ENCODE peak calls at places on chromosomes 12 and 14, in ten cellular contexts. R is stimulated activated CD4-positive, alpha-beta T cell treated with anti-CD3 and anti-CD28 coated beads, Interleukin-4, amount 100 ng/mL, for 24 hours; J is DMS153; C is naive B cell; F is glutamatergic neuron; L is T-helper 1 cell; U is left lobe of liver; T is Calu3; B is SHP77 treated with DMSO at 0.1 percent for 48 hours; W is endothelial cell. E is an unnamed sample.

GRCh38 chr12:115421350-115421749 is 737.4 kb upstream of the TBX3 start:
- DNase-seq in L (no peak), C (no peak), R (no peak), T (no peak), U (no peak), W (no peak), F (no peak), J (no peak), B (no peak), E (no peak)

GRCh38 chr12:64618953-64619590 is 8.8 kb downstream of the RASSF3 start:
- DNase-seq in R (no peak), T (no peak), F (no peak), U (no peak), B (no peak), C (peak; percentile 77), W (no peak), L (no peak), J (no peak), E (no peak)

GRCh38 chr14:20383636-20384035 is 29.7 kb downstream of the TEP1 start:
- DNase-seq in T (no peak), U (no peak), L (no peak), C (no peak), F (no peak), R (no peak), B (no peak), J (no peak), W (no peak), E (no peak)

GRCh38 chr12:93862424-93862823 is 185.2 kb downstream of the CRADD start:
- DNase-seq in C (no peak), W (no peak), T (no peak), J (no peak), U (no peak), L (no peak), B (no peak), F (no peak), R (no peak), E (no peak)

GRCh38 chr12:114888928-114889327 is 205.0 kb upstream of the TBX3 start:
- DNase-seq in B (no peak), C (no peak), R (no peak), W (no peak), J (no peak), F (no peak), U (no peak), T (no peak), L (no peak), E (no peak)

GRCh38 chr14:45787167-45787566 is 534.2 kb upstream of the MIS18BP1 start:
- DNase-seq in U (no peak), F (no peak), L (no peak), R (no peak), C (no peak), J (no peak), B (no peak), T (no peak), W (no peak), E (no peak)

GRCh38 chr12:43285248-43285647 is 266.8 kb downstream of the ADAMTS20 start:
- DNase-seq in C (no peak), L (no peak), U (no peak), W (no peak), T (no peak), J (no peak), R (no peak), F (no peak), B (no peak), E (no peak)

GRCh38 chr14:74979442-74980397 is 23.0 kb upstream of the EIF2B2 start:
- DNase-seq in J (no peak), T (no peak), F (peak; percentile 69), W (no peak), L (no peak), B (no peak), U (no peak), C (no peak), R (no peak), E (no peak)

GRCh38 chr14:45664668-45665356 is 411.8 kb upstream of the MIS18BP1 start:
- DNase-seq in L (no peak), B (no peak), F (peak; percentile 21), W (peak; percentile 5), U (no peak), T (no peak), R (no peak), J (no peak), C (no peak), E (no peak)

GRCh38 chr12:88248606-88249005 is 106.5 kb downstream of the TMTC3 start:
- DNase-seq in F (no peak), C (no peak), W (no peak), T (no peak), R (no peak), J (no peak), B (no peak), U (no peak), L (no peak), E (no peak)

GRCh38 chr12:43337571-43338497 is 214.2 kb downstream of the ADAMTS20 start:
- DNase-seq in R (no peak), W (no peak), L (no peak), C (no peak), T (peak; percentile 75), B (no peak), U (no peak), J (no peak), F (no peak), E (no peak)

GRCh38 chr12:65695077-65695865 is 129.0 kb upstream of the HMGA2 start:
- DNase-seq in B (no peak), R (no peak), T (peak; percentile 80), C (no peak), J (peak; percentile 18), W (no peak), L (no peak), F (no peak), U (peak; percentile 57), E (no peak)

GRCh38 chr12:90683871-90684270 is 271.1 kb downstream of the CCER1 start:
- DNase-seq in B (no peak), J (no peak), C (no peak), L (no peak), T (no peak), U (no peak), F (no peak), R (no peak), W (no peak), E (no peak)

GRCh38 chr12:47990351-47991105 is 13.7 kb downstream of the COL2A1 start:
- DNase-seq in C (peak; percentile 87), U (no peak), W (no peak), J (no peak), B (no peak), F (no peak), T (no peak), R (peak; percentile 35), L (peak; percentile 17), E (no peak)

GRCh38 chr12:48105321-48105866 is 485 bp downstream of the SENP1 start:
- DNase-seq in T (no peak), U (no peak), B (peak; percentile 13), R (peak; percentile 54), J (no peak), C (peak; percentile 54), L (peak; percentile 47), W (no peak), F (no peak), E (no peak)

GRCh38 chr12:6547987-6548386 is 7.9 kb downstream of the IFFO1 start:
- DNase-seq in R (no peak), J (no peak), B (no peak), W (no peak), T (no peak), F (no peak), L (no peak), U (no peak), C (no peak), E (no peak)

GRCh38 chr12:22169281-22169824 is 123.3 kb downstream of the CMAS start:
- DNase-seq in R (no peak), J (no peak), T (no peak), B (no peak), L (no peak), W (no peak), U (no peak), F (no peak), C (no peak), E (no peak)

GRCh38 chr12:120381752-120382419 is 12.9 kb upstream of the MSI1 start:
- DNase-seq in L (no peak), F (no peak), T (no peak), R (no peak), U (no peak), J (no peak), B (no peak), W (no peak), C (no peak), E (no peak)